ENCODE peak calls at places on chromosomes 5 and 9, in seven cellular contexts. J is skeletal muscle cell, D is right atrium auricular region, W is DMS79, H is colonic mucosa, I is smooth muscle cell of the brain vasculature, E is RPMI7951. M is an unnamed sample.

GRCh38 chr9:107935931-107936330 is 446.4 kb upstream of the KLF4 start:
- DNase-seq in J (no peak), D (no peak), W (no peak), H (no peak), I (no peak), E (no peak), M (no peak)

GRCh38 chr9:34579097-34579818 is 10.3 kb downstream of the CNTFR start:
- DNase-seq in J (no peak), D (no peak), W (no peak), H (no peak), I (no peak), E (no peak), M (no peak)

GRCh38 chr5:68220260-68220659 is 4.7 kb downstream of the PIK3R1 start:
- DNase-seq in J (no peak), D (no peak), W (no peak), H (no peak), I (no peak), E (no peak), M (no peak)

GRCh38 chr5:124660229-124661093 is 86.0 kb downstream of the ZNF608 start:
- DNase-seq in J (no peak), D (no peak), W (no peak), H (no peak), I (no peak), E (peak), M (no peak)

GRCh38 chr5:55865831-55866230 is 14.7 kb downstream of the IL31RA start:
- DNase-seq in J (no peak), D (no peak), W (no peak), H (no peak), I (no peak), E (peak), M (no peak)

GRCh38 chr9:108257387-108257786 is 598.4 kb downstream of the ACTL7B start:
- DNase-seq in J (no peak), D (no peak), W (no peak), H (no peak), I (no peak), E (no peak), M (no peak)

GRCh38 chr9:113516840-113517577 is 53.5 kb downstream of the RGS3 start:
- DNase-seq in J (no peak), D (no peak), W (no peak), H (no peak), I (no peak), E (peak), M (no peak)

GRCh38 chr5:173733831-173734491 is 117.5 kb upstream of the BOD1 start:
- DNase-seq in J (no peak), D (no peak), W (peak), H (no peak), I (no peak), E (no peak), M (no peak)

GRCh38 chr5:135709998-135710670 is 124.3 kb upstream of the SLC25A48 start:
- DNase-seq in J (no peak), D (no peak), W (no peak), H (no peak), I (no peak), E (no peak), M (no peak)

GRCh38 chr5:152987156-152987555 is 503.3 kb upstream of the GRIA1 start:
- DNase-seq in J (no peak), D (no peak), W (no peak), H (no peak), I (no peak), E (no peak), M (no peak)

GRCh38 chr9:125513634-125514413 is 193.2 kb downstream of the MAPKAP1 start:
- DNase-seq in J (no peak), D (no peak), W (no peak), H (peak), I (no peak), E (peak), M (no peak)

GRCh38 chr5:32170303-32171170 is 3.6 kb downstream of the GOLPH3 start:
- DNase-seq in J (peak), D (peak), W (no peak), H (no peak), I (no peak), E (peak), M (no peak)

GRCh38 chr5:39518516-39518915 is 93.7 kb upstream of the DAB2 start:
- DNase-seq in J (peak), D (no peak), W (no peak), H (no peak), I (peak), E (peak), M (no peak)

GRCh38 chr5:65801332-65801731 is 79.3 kb downstream of the NLN start:
- DNase-seq in J (no peak), D (no peak), W (no peak), H (no peak), I (no peak), E (peak), M (no peak)

GRCh38 chr9:89883401-89884341 is 278.9 kb downstream of the GADD45G start:
- DNase-seq in J (no peak), D (peak), W (no peak), H (no peak), I (no peak), E (no peak), M (peak)

GRCh38 chr9:13282998-13283397 is 3.5 kb upstream of the MPDZ start:
- DNase-seq in J (no peak), D (no peak), W (no peak), H (no peak), I (no peak), E (no peak), M (no peak)

GRCh38 chr5:96247097-96247675 is 185.9 kb downstream of the PCSK1 start:
- DNase-seq in J (peak), D (peak), W (no peak), H (no peak), I (no peak), E (peak), M (no peak)

GRCh38 chr9:93891050-93891449 is 64.1 kb downstream of the BARX1 start:
- DNase-seq in J (no peak), D (no peak), W (no peak), H (no peak), I (no peak), E (no peak), M (no peak)

GRCh38 chr5:113487779-113488644 is at the start of gene MCC:
- DNase-seq in J (peak), D (peak), W (peak), H (peak), I (peak), E (peak), M (peak)

GRCh38 chr5:32027093-32027716 is 146.9 kb downstream of the GOLPH3 start:
- DNase-seq in J (no peak), D (no peak), W (no peak), H (no peak), I (no peak), E (peak), M (no peak)

GRCh38 chr5:135245521-135246499 is 153.2 kb downstream of the MACROH2A1 start:
- DNase-seq in J (no peak), D (peak), W (no peak), H (peak), I (no peak), E (peak), M (peak)

GRCh38 chr5:149611327-149611726 is 30.0 kb downstream of the ARHGEF37 start:
- DNase-seq in J (peak), D (no peak), W (no peak), H (peak), I (peak), E (peak), M (no peak)

GRCh38 chr5:135038829-135039525 is 4.9 kb upstream of the PITX1 start:
- DNase-seq in J (no peak), D (no peak), W (no peak), H (no peak), I (no peak), E (no peak), M (no peak)

GRCh38 chr5:140567871-140568270 is 3.2 kb downstream of the SLC35A4 start:
- DNase-seq in J (no peak), D (no peak), W (no peak), H (no peak), I (no peak), E (no peak), M (no peak)

GRCh38 chr5:160312139-160312959 is at the start of gene CCNJL:
- DNase-seq in J (no peak), D (no peak), W (no peak), H (peak), I (no peak), E (peak), M (peak)

GRCh38 chr9:137451976-137452760 is 7.0 kb downstream of the NSMF start:
- DNase-seq in J (no peak), D (no peak), W (no peak), H (peak), I (no peak), E (no peak), M (no peak)

GRCh38 chr5:132013006-132013689 is 1.7 kb upstream of the ACSL6 start:
- DNase-seq in J (no peak), D (peak), W (no peak), H (peak), I (no peak), E (no peak), M (peak)

GRCh38 chr9:134964271-134964670 is 46.6 kb upstream of the FCN1 start:
- DNase-seq in J (no peak), D (no peak), W (no peak), H (no peak), I (no peak), E (no peak), M (no peak)

GRCh38 chr9:123924727-123925126 is 5.2 kb downstream of the DENND1A start:
- DNase-seq in J (no peak), D (no peak), W (no peak), H (no peak), I (no peak), E (peak), M (no peak)

GRCh38 chr5:173670791-173671120 is 54.3 kb upstream of the BOD1 start:
- DNase-seq in J (no peak), D (no peak), W (no peak), H (no peak), I (no peak), E (no peak), M (peak)

GRCh38 chr5:164153469-164154172 is 648.2 kb downstream of the MAT2B start:
- DNase-seq in J (peak), D (no peak), W (no peak), H (no peak), I (no peak), E (no peak), M (no peak)

GRCh38 chr5:15722305-15722704 is 222.3 kb downstream of the FBXL7 start:
- DNase-seq in J (no peak), D (no peak), W (no peak), H (no peak), I (no peak), E (no peak), M (no peak)

GRCh38 chr5:159763564-159763963 is 152.7 kb upstream of the ADRA1B start:
- DNase-seq in J (no peak), D (no peak), W (no peak), H (no peak), I (no peak), E (no peak), M (no peak)

GRCh38 chr5:143217804-143218160 is 185.7 kb downstream of the NR3C1 start:
- DNase-seq in J (no peak), D (no peak), W (no peak), H (no peak), I (no peak), E (no peak), M (no peak)

GRCh38 chr9:14961372-14962068 is 51.3 kb upstream of the FREM1 start:
- DNase-seq in J (no peak), D (no peak), W (no peak), H (peak), I (no peak), E (no peak), M (peak)

GRCh38 chr9:35366627-35367026 is 123.3 kb upstream of the RUSC2 start:
- DNase-seq in J (no peak), D (no peak), W (no peak), H (no peak), I (no peak), E (no peak), M (no peak)

GRCh38 chr5:82593481-82593880 is 315.3 kb upstream of the RPS23 start:
- DNase-seq in J (no peak), D (no peak), W (no peak), H (no peak), I (no peak), E (peak), M (no peak)

M was measured in H9.